ENCODE peak calls at places on chromosome 5, in seven cellular contexts. H is right lobe of liver, S is A549, N is breast epithelium, F is uterus, O is transverse colon, V is adrenal gland. L is an unnamed sample.

GRCh38 chr5:165134146-165134545 is 1628.7 kb downstream of the MAT2B start:
- DNase-seq in H (no peak), S (no peak), O (no peak), F (no peak), N (no peak), V (no peak), L (no peak)

GRCh38 chr5:64612349-64612961 is 77.8 kb upstream of the SHISAL2B start:
- DNase-seq in O (no peak), N (no peak), F (peak), H (no peak), S (peak), V (peak), L (no peak)

GRCh38 chr5:36270175-36270574 is 28.4 kb upstream of the NADK2 start:
- DNase-seq in H (no peak), V (no peak), S (no peak), O (no peak), N (no peak), F (no peak), L (no peak)

GRCh38 chr5:150640311-150641005 is at the start of gene SYNPO:
- DNase-seq in F (peak), V (peak), H (peak), O (no peak), S (peak), N (no peak), L (peak)

GRCh38 chr5:155394727-155395126 is 381.2 kb downstream of the KIF4B start:
- DNase-seq in V (no peak), S (no peak), O (no peak), H (no peak), N (no peak), F (no peak), L (no peak)

GRCh38 chr5:100667021-100667671 is 132.0 kb downstream of the FAM174A start:
- DNase-seq in V (no peak), N (no peak), S (no peak), F (no peak), H (no peak), O (no peak), L (no peak)

GRCh38 chr5:135139397-135140134 is 105.5 kb upstream of the PITX1 start:
- DNase-seq in S (peak), F (peak), N (no peak), V (peak), O (peak), H (no peak), L (no peak)

GRCh38 chr5:66671305-66671704 is 75.1 kb downstream of the MAST4 start:
- DNase-seq in F (no peak), H (no peak), V (no peak), O (no peak), S (no peak), N (no peak), L (no peak)

GRCh38 chr5:134917070-134917831 is 12.3 kb downstream of the PCBD2 start:
- DNase-seq in S (peak), H (no peak), O (no peak), N (no peak), F (no peak), V (no peak), L (no peak)

GRCh38 chr5:74918232-74918669 is 52.1 kb upstream of the FAM169A start:
- DNase-seq in V (no peak), H (peak), O (no peak), S (no peak), N (no peak), F (no peak), L (no peak)
- TF ChIP-seq POLR2A in V (no peak), H (peak), O (no peak), S (no peak), N (no peak), F (no peak), L (no peak)

GRCh38 chr5:78127875-78128274 is 166.6 kb downstream of the AP3B1 start:
- DNase-seq in V (no peak), O (no peak), S (peak), F (no peak), H (no peak), N (no peak), L (no peak)
- TF ChIP-seq CTCF in V (no peak), O (peak), S (peak), F (no peak), H (no peak), N (no peak), L (no peak)

GRCh38 chr5:142020122-142020659 is 7.4 kb upstream of the GNPDA1 start:
- DNase-seq in N (no peak), S (no peak), V (no peak), F (no peak), O (no peak), H (no peak), L (no peak)

GRCh38 chr5:142023836-142024235 is 11.0 kb upstream of the GNPDA1 start:
- DNase-seq in F (no peak), H (no peak), S (no peak), O (no peak), V (no peak), N (no peak), L (no peak)

GRCh38 chr5:142025637-142026036 is 12.8 kb upstream of the GNPDA1 start:
- DNase-seq in V (no peak), S (no peak), O (no peak), H (no peak), F (no peak), N (no peak), L (no peak)

GRCh38 chr5:142024771-142025304 is 12.0 kb upstream of the GNPDA1 start:
- DNase-seq in O (peak), V (peak), H (peak), F (peak), N (peak), S (peak), L (peak)
- TF ChIP-seq POLR2A in O (peak), V (no peak), H (peak), F (peak), N (no peak), S (no peak), L (no peak)

DNA sequence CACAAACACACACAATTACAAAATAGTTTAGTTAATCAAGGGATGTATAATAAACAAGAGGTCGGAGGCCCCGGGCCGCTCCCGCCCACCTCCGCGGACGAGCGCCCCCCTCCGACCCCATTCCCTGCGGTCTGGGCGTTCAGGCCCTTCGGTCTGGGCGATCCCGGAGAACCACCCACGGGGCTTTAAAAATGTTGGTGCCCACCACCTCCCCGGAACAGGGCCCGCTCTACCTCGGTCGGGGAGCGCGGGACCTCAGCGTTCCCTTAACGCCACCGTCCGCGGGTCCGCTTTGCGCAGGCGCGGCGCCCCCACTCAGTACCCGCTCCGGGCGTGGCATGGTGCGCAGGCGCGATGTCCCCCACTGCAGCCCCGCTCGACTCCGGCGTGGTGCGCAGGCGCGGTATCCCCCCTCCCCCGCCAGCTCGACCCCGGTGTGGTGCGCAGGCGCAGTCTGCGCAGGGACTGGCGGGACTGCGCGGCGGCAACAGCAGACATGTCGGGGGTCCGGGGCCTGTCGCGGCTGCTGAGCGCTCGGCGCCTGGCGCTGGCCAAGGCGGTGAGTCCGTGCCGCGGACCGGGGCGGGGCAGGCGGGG is at the start of the genes CCDC127 and SDHA:
- DNase-seq in V (peak), H (peak), O (peak), S (peak), F (peak), N (peak), L (peak)
- TF ChIP-seq CTCF in V (no peak), H (peak), O (no peak), S (peak), F (no peak), N (no peak), L (peak)